ENCODE peak calls at places on chromosomes 6 and 20, in five cellular contexts. I is testis; M is CD4-positive, CD25-positive, alpha-beta regulatory T cell; K is CD8-positive, alpha-beta memory T cell; Q is body of pancreas. P is an unnamed sample. For H3K36me3 and H3K9me3, the result is how much of the 10 kb centered on the place peaks cover.

GRCh38 chr6:19408331-19408730 is 428.8 kb upstream of the ID4 start:
- DNase-seq in I (no peak), Q (no peak), K (no peak), M (no peak), P (no peak)

GRCh38 chr20:23533161-23533560 is 35.1 kb downstream of the CST9L start:
- DNase-seq in K (no peak), Q (no peak), M (no peak), I (no peak), P (no peak)

GRCh38 chr6:35484921-35485392 is 11.9 kb downstream of the TEAD3 start:
- DNase-seq in M (no peak), I (no peak), K (no peak), Q (no peak), P (no peak)

GRCh38 chr6:87199787-87200186 is 44.4 kb downstream of the ZNF292 start:
- DNase-seq in Q (no peak), M (no peak), I (no peak), K (no peak), P (no peak)

GRCh38 chr6:131488780-131489179 is 84.2 kb upstream of the ARG1 start:
- DNase-seq in M (no peak), Q (no peak), I (no peak), K (no peak), P (no peak)

GRCh38 chr6:32837651-32838113 is 857 bp downstream of the TAP2 start:
- DNase-seq in I (no peak), Q (no peak), K (no peak), M (no peak), P (peak)

GRCh38 chr6:161393839-161394364 is 120.0 kb upstream of the AGPAT4 start:
- DNase-seq in Q (peak), K (peak), I (peak), M (peak), P (peak)

GRCh38 chr6:139597781-139598368 is 223.4 kb upstream of the CITED2 start:
- DNase-seq in Q (peak), M (no peak), I (peak), K (no peak), P (peak)

GRCh38 chr6:169978615-169979161 is 227.3 kb downstream of the ERMARD start:
- DNase-seq in M (no peak), Q (no peak), K (no peak), I (no peak), P (no peak)

GRCh38 chr6:17490724-17491123 is 97.3 kb downstream of the CAP2 start:
- DNase-seq in Q (no peak), K (no peak), I (no peak), M (no peak), P (peak)

GRCh38 chr20:1721687-1722512 is 64.3 kb upstream of the SIRPG start:
- DNase-seq in M (no peak), I (no peak), Q (no peak), K (no peak), P (no peak)

GRCh38 chr20:59031326-59032022 is 661 bp downstream of the ATP5F1E start:
- DNase-seq in I (no peak), K (no peak), Q (no peak), M (peak), P (peak)

GRCh38 chr20:4488407-4489339 is 233.0 kb upstream of the PRND start:
- DNase-seq in K (no peak), M (no peak), I (no peak), Q (no peak), P (no peak)

GRCh38 chr20:51064160-51064559 is 41.3 kb upstream of the KCNG1 start:
- DNase-seq in M (no peak), I (no peak), K (no peak), Q (no peak), P (no peak)

GRCh38 chr20:25273046-25273445 is 25.2 kb downstream of the PYGB start:
- DNase-seq in K (no peak), Q (no peak), I (peak), M (no peak), P (no peak)

GRCh38 chr20:48728042-48728837 is 99.6 kb downstream of the PREX1 start:
- DNase-seq in K (no peak), Q (no peak), I (peak), M (no peak), P (no peak)
- H3K36me3 ChIP-seq in K (under half), Q (under half), I (under half), M (half or more), P (under half)

GRCh38 chr20:31392836-31393235 is 2.4 kb upstream of the DEFB119 start:
- DNase-seq in Q (no peak), K (no peak), I (no peak), M (no peak), P (no peak)
- H3K9me3 ChIP-seq in Q (under half), K (under half), I (under half), M (under half), P (under half)

DNA sequence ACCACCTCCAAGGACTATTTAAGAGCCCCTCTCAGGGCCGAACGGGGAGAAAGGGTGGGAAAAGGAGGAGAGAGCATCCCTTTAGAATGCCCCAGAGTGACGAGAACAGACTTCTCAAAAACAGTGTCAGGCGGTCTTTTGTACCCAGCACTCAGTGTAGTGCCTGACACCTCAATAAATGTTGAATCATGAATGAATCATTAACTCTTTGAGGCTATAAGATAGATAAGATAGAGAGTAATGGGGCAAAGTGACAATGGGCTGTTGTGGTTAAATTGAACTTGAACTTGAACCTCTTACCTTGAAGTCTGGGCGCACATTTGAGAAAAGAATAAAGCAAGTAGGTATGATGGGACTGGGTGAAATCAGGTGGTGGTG is 7.4 kb downstream of the TCF21 start:
- DNase-seq in M (no peak), K (no peak), I (no peak), Q (no peak), P (peak)
- H3K27ac ChIP-seq in M (no peak), K (no peak), I (peak), Q (no peak), P (peak)

GRCh38 chr6:166939276-166939816 is 17.0 kb downstream of the RNASET2 start:
- DNase-seq in Q (no peak), M (no peak), K (no peak), I (no peak), P (no peak)
- H3K36me3 ChIP-seq in Q (under half), M (half or more), K (under half), I (under half), P (under half)

GRCh38 chr6:168381726-168382458 is 59.1 kb upstream of the SMOC2 start:
- DNase-seq in Q (no peak), M (no peak), K (no peak), I (no peak), P (no peak)
- H3K9me3 ChIP-seq in Q (under half), M (under half), K (under half), I (under half), P (under half)

GRCh38 chr6:74480561-74480960 is 725.3 kb downstream of the COL12A1 start:
- DNase-seq in Q (no peak), I (no peak), K (no peak), M (no peak), P (no peak)
- H3K27ac ChIP-seq in Q (no peak), I (no peak), K (no peak), M (no peak), P (no peak)

DNA sequence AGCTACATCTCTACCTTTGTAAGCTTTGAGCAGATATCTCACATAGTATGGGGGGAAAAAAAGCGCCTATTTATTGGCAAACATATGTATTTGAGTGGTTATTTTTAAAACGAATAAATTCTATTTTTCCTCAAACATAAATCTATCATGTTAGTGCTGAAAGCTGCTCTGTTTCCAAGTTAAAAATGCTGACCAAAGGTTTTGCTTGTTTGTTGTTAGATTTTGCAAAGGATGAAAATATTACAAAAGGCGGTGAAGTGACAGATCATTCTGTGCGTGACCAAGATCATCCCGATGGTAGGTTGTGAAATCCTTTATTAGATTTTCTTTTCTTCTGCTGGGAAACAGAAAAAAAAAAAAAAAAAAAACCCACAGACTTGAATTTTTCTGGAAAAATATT is 605.9 kb downstream of the KIF16B start:
- DNase-seq in Q (no peak), M (no peak), K (no peak), I (no peak), P (no peak)
- H3K36me3 ChIP-seq in Q (under half), M (under half), K (under half), I (under half), P (under half)

GRCh38 chr6:118860363-118860762 is 33.6 kb upstream of the ASF1A start:
- DNase-seq in M (no peak), I (no peak), Q (no peak), K (no peak), P (no peak)

GRCh38 chr6:118867181-118867580 is 26.8 kb upstream of the ASF1A start:
- DNase-seq in Q (no peak), K (no peak), I (no peak), M (no peak), P (no peak)

GRCh38 chr6:118860880-118861279 is 33.1 kb upstream of the ASF1A start:
- DNase-seq in I (no peak), M (no peak), Q (peak), K (no peak), P (no peak)

GRCh38 chr6:118862443-118862842 is 31.5 kb upstream of the ASF1A start:
- DNase-seq in Q (no peak), K (no peak), M (no peak), I (no peak), P (no peak)

DNA sequence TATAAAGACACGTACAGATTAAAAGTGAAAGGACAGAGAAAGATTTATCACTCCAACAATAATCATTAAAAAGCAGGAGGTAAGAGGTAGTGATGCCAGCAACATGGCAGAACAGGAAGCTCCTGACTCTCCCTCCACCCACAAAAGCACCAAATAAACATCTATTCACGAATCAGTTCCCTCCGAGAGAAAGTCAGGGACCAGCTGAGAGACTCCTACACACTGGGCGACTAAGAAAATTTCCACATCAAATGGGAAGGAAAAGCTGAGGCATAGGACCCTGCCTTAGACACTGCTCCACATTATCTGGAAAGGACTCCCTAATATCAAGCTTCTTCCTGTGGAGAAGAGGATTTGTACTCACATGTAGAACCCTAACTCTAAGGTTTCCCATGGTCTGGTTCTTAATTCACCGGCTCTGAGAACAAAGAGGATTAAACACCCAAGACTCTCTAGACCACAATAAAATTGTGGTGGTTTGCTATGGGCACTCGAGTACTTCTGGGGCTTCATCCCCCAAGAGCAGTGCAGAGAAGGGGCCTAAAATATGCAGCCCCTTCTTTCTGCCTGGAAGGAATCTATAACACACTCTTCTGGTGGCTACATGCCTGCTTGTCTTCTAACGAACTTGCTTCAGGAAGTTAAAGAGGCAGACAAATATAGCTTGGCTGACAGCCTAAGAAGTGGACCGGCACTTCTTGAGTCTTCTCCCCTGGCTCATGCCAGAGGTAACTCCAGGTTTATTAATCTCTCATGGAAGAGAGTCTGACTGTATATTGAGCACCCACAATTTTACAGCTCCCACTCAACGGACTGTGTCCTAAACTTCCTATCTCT is 29.4 kb upstream of the ASF1A start:
- DNase-seq in Q (no peak), K (no peak), M (no peak), I (no peak), P (no peak)
- H3K9me3 ChIP-seq in Q (under half), K (under half), M (under half), I (under half), P (under half)

GRCh38 chr6:6657085-6657819 is 68.7 kb downstream of the LY86 start:
- DNase-seq in I (peak), Q (no peak), K (no peak), M (no peak), P (peak)

GRCh38 chr6:6654599-6655575 is 66.4 kb downstream of the LY86 start:
- DNase-seq in Q (no peak), K (no peak), M (peak), I (no peak), P (no peak)

GRCh38 chr6:6657820-6658217 is 69.3 kb downstream of the LY86 start:
- DNase-seq in M (no peak), I (peak), Q (no peak), K (no peak), P (no peak)

GRCh38 chr6:6656287-6656686 is 67.8 kb downstream of the LY86 start:
- DNase-seq in K (no peak), I (no peak), M (no peak), Q (no peak), P (no peak)

GRCh38 chr6:6655805-6656251 is 67.3 kb downstream of the LY86 start:
- DNase-seq in M (no peak), Q (no peak), I (no peak), K (no peak), P (no peak)
- H3K27ac ChIP-seq in M (no peak), Q (no peak), I (no peak), K (no peak), P (no peak)

P was measured in small intestine.